ENCODE peak calls at places on chromosomes 6 and 20, in six cellular contexts. W is psoas muscle, M is left lung, F is MM.1S, Z is pancreas, G is sigmoid colon. C is an unnamed sample.

GRCh38 chr20:61117725-61118124 is 134.3 kb upstream of the CDH4 start:
- DNase-seq in M (no peak), Z (no peak), G (no peak), F (no peak), W (no peak), C (no peak)

GRCh38 chr6:48658910-48659309 is 547.9 kb upstream of the PTCHD4 start:
- DNase-seq in M (no peak), W (no peak), F (no peak), G (no peak), Z (no peak), C (no peak)

GRCh38 chr6:143397229-143398222 is 53.0 kb downstream of the ADAT2 start:
- DNase-seq in G (no peak), F (no peak), W (peak), M (peak), Z (peak), C (no peak)

GRCh38 chr6:43097502-43097901 is 21.4 kb downstream of the PTK7 start:
- DNase-seq in F (no peak), G (no peak), Z (no peak), W (no peak), M (no peak), C (no peak)

GRCh38 chr20:37579091-37579490 is 51.4 kb upstream of the BLCAP start:
- DNase-seq in F (no peak), W (no peak), M (no peak), Z (no peak), G (no peak), C (no peak)

GRCh38 chr20:60691966-60692615 is 560.0 kb upstream of the CDH4 start:
- DNase-seq in W (no peak), Z (no peak), G (no peak), F (no peak), M (no peak), C (no peak)

GRCh38 chr20:44728835-44729342 is 13.7 kb downstream of the CCN5 start:
- DNase-seq in Z (peak), W (peak), F (no peak), M (peak), G (peak), C (peak)

GRCh38 chr6:41942045-41942851 is 640 bp upstream of the CCND3 start:
- DNase-seq in M (no peak), Z (no peak), G (no peak), F (no peak), W (no peak), C (no peak)

GRCh38 chr6:42452171-42453026 is 673 bp upstream of the TRERF1 start:
- DNase-seq in G (peak), F (peak), Z (peak), W (peak), M (peak), C (peak)

GRCh38 chr6:56765494-56765893 is 122.8 kb upstream of the DST start:
- DNase-seq in Z (no peak), F (no peak), W (no peak), G (no peak), M (no peak), C (no peak)

GRCh38 chr6:150813993-150814359 is 51.5 kb upstream of the MTHFD1L start:
- DNase-seq in F (no peak), G (no peak), Z (no peak), M (no peak), W (no peak), C (no peak)

GRCh38 chr20:14189794-14190402 is 147.5 kb downstream of the FLRT3 start:
- DNase-seq in W (no peak), F (peak), G (no peak), M (no peak), Z (no peak), C (no peak)

GRCh38 chr6:39785281-39785680 is 6.9 kb upstream of the DAAM2 start:
- DNase-seq in Z (no peak), M (no peak), G (no peak), F (no peak), W (no peak), C (no peak)

GRCh38 chr20:57395111-57395959 is 4.1 kb downstream of the RBM38 start:
- DNase-seq in W (peak), M (no peak), Z (peak), G (peak), F (peak), C (peak)

GRCh38 chr6:99246602-99247001 is 102.9 kb downstream of the FAXC start:
- DNase-seq in Z (no peak), W (no peak), F (no peak), G (no peak), M (no peak), C (no peak)

GRCh38 chr20:51542894-51543788 is 622 bp upstream of the NFATC2 start:
- DNase-seq in M (no peak), F (no peak), Z (peak), W (no peak), G (no peak), C (no peak)

GRCh38 chr6:139940741-139941712 is 566.6 kb upstream of the CITED2 start:
- DNase-seq in Z (no peak), F (peak), G (no peak), M (no peak), W (no peak), C (no peak)

GRCh38 chr20:58237318-58238182 is 9.1 kb upstream of the ANKRD60 start:
- DNase-seq in G (no peak), Z (no peak), W (no peak), F (no peak), M (no peak), C (no peak)

GRCh38 chr6:81838031-81838430 is 85.5 kb upstream of the TENT5A start:
- DNase-seq in W (no peak), F (no peak), Z (no peak), G (no peak), M (no peak), C (no peak)

GRCh38 chr6:118705799-118706481 is 54.5 kb upstream of the CEP85L start:
- DNase-seq in F (peak), M (no peak), W (peak), G (no peak), Z (no peak), C (no peak)

GRCh38 chr6:159221486-159222170 is 52.4 kb downstream of the FNDC1 start:
- DNase-seq in G (no peak), M (no peak), Z (no peak), W (no peak), F (no peak), C (no peak)

GRCh38 chr20:46333136-46333991 is 25.1 kb upstream of the CDH22 start:
- DNase-seq in F (no peak), G (no peak), Z (no peak), M (no peak), W (peak), C (no peak)

GRCh38 chr20:46204594-46205205 is 86.6 kb downstream of the CD40 start:
- DNase-seq in G (no peak), M (no peak), F (no peak), W (no peak), Z (no peak), C (no peak)

GRCh38 chr6:81894788-81895221 is 142.3 kb upstream of the TENT5A start:
- DNase-seq in M (no peak), F (no peak), W (peak), Z (no peak), G (peak), C (peak)

GRCh38 chr6:17808609-17809008 is 101.9 kb upstream of the NUP153 start:
- DNase-seq in F (no peak), G (no peak), Z (no peak), W (no peak), M (no peak), C (no peak)

GRCh38 chr20:50691585-50692552 is 527 bp upstream of the RIPOR3 start:
- DNase-seq in W (no peak), F (no peak), Z (no peak), G (peak), M (no peak), C (no peak)

GRCh38 chr6:36755435-36756348 is 58.1 kb downstream of the RAB44 start:
- DNase-seq in Z (no peak), W (no peak), F (peak), G (no peak), M (no peak), C (no peak)

GRCh38 chr6:73752943-73753342 is 56.9 kb downstream of the CD109 start:
- DNase-seq in G (no peak), F (no peak), Z (no peak), M (no peak), W (no peak), C (no peak)
- H3K27ac ChIP-seq in G (no peak), F (no peak), Z (no peak), M (no peak), W (no peak), C (no peak)

GRCh38 chr20:47784256-47784598 is 1.1 kb downstream of the SULF2 start:
- DNase-seq in F (no peak), G (no peak), W (no peak), Z (no peak), M (no peak), C (no peak)

GRCh38 chr20:47782920-47783552 is 2.2 kb downstream of the SULF2 start:
- DNase-seq in G (no peak), W (no peak), F (peak), Z (no peak), M (no peak), C (no peak)

GRCh38 chr20:47785900-47786762 is 850 bp upstream of the SULF2 start:
- DNase-seq in G (peak), W (peak), F (peak), Z (peak), M (peak), C (peak)

GRCh38 chr20:47785321-47785899 is at the start of gene SULF2:
- DNase-seq in G (no peak), Z (no peak), W (peak), F (peak), M (peak), C (peak)

GRCh38 chr20:47784599-47785320 is 521 bp downstream of the SULF2 start:
- DNase-seq in M (peak), F (peak), G (no peak), W (peak), Z (no peak), C (peak)
- H3K4me3 ChIP-seq in M (peak), F (peak), G (peak), W (peak), Z (peak), C (peak)

GRCh38 chr20:32543570-32544259 is 41.4 kb downstream of the NOL4L start:
- DNase-seq in F (no peak), Z (no peak), G (no peak), M (no peak), W (no peak), C (no peak)

GRCh38 chr20:32539063-32539816 is 45.9 kb downstream of the NOL4L start:
- DNase-seq in Z (no peak), W (no peak), F (no peak), G (no peak), M (no peak), C (no peak)

GRCh38 chr20:32544260-32544722 is 40.8 kb downstream of the NOL4L start:
- DNase-seq in W (no peak), G (no peak), Z (no peak), M (no peak), F (no peak), C (no peak)

GRCh38 chr20:32539817-32540675 is 45.1 kb downstream of the NOL4L start:
- DNase-seq in G (no peak), Z (no peak), F (peak), M (no peak), W (no peak), C (no peak)

DNA sequence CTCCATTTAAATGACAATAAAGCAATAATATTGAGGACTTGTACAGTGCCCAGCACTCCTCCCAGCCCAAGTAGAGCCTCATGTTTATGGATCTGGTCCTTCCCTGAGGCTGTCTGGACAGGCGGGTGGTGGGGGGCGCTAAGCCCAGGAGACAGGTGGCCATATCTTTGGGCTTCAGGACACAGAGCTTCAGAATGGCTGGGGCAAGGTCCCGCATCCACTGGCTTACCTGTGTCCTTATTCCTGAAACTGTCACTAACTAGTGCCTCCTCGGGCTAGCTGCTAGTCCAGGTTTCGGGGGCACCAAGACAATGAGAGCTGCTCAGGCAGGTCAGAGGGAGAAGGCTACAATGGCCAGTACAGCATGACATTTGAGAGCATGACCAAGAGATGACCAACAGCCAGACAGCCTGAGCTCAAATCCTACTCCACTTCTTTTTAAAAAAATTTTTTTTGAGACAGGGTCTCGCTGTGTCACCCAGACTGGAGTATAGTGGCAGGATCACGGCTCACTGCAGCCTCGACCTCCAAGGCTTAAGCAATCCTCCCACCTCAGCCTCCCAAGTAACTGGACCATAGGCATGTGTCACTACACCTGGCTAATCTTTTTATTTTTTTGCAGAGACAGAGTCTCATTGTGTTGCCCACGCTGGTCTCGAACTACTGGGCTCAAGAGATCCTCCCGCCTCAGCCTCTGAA is 43.1 kb downstream of the NOL4L start:
- DNase-seq in F (no peak), G (no peak), Z (no peak), M (no peak), W (no peak), C (no peak)
- H3K27ac ChIP-seq in F (no peak), G (no peak), Z (no peak), M (no peak), W (no peak), C (no peak)

GRCh38 chr6:52663120-52663934 is 7.6 kb upstream of the TMEM14A start:
- DNase-seq in W (no peak), Z (peak), F (peak), G (peak), M (no peak), C (peak)
- H3K4me3 ChIP-seq in W (peak), Z (peak), F (peak), G (peak), M (peak), C (peak)

GRCh38 chr20:24131684-24132083 is 143.1 kb upstream of the GGTLC1 start:
- DNase-seq in Z (no peak), M (no peak), G (no peak), W (no peak), F (no peak), C (no peak)
- H3K27ac ChIP-seq in Z (peak), M (no peak), G (no peak), W (no peak), F (no peak), C (no peak)